ENCODE peak calls at places on chromosomes 16 and 17, in ten cellular contexts. One of them, this sample, is unnamed. For H3K27me3, the result is how much of the 10 kb centered on the place peaks cover.

GRCh38 chr17:82212331-82213250 is at the start of gene CCDC57:
- DNase-seq in mammary epithelial cell: peak
- DNase-seq in AG04450: no peak
- DNase-seq in RWPE2: peak
- DNase-seq in lower lobe of right lung: peak
- DNase-seq in tibial artery: peak
- DNase-seq in body of pancreas: peak
- DNase-seq in ascending aorta: no peak
- DNase-seq in PC-3: peak
- DNase-seq in GM06990: peak
- DNase-seq in this sample: no peak

GRCh38 chr16:11994187-11995119 is 17.9 kb downstream of the SNX29 start:
- DNase-seq in lower lobe of right lung: peak
- DNase-seq in ascending aorta: peak
- DNase-seq in body of pancreas: no peak
- DNase-seq in AG04450: no peak
- DNase-seq in GM06990: no peak
- DNase-seq in RWPE2: no peak
- DNase-seq in tibial artery: peak
- DNase-seq in mammary epithelial cell: peak
- DNase-seq in PC-3: no peak
- DNase-seq in this sample: no peak

GRCh38 chr16:75042423-75043174 is 43.8 kb downstream of the ZNRF1 start:
- DNase-seq in mammary epithelial cell: no peak
- DNase-seq in body of pancreas: no peak
- DNase-seq in lower lobe of right lung: no peak
- DNase-seq in PC-3: no peak
- DNase-seq in tibial artery: no peak
- DNase-seq in ascending aorta: no peak
- DNase-seq in RWPE2: no peak
- DNase-seq in AG04450: no peak
- DNase-seq in GM06990: no peak
- DNase-seq in this sample: no peak

GRCh38 chr17:36947922-36948716 is 635 bp upstream of the AATF start:
- DNase-seq in ascending aorta: no peak
- DNase-seq in RWPE2: no peak
- DNase-seq in lower lobe of right lung: no peak
- DNase-seq in tibial artery: no peak
- DNase-seq in GM06990: no peak
- DNase-seq in AG04450: no peak
- DNase-seq in PC-3: no peak
- DNase-seq in body of pancreas: no peak
- DNase-seq in mammary epithelial cell: no peak
- DNase-seq in this sample: no peak

GRCh38 chr17:50954641-50955121 is 88.5 kb upstream of the TOB1 start:
- DNase-seq in lower lobe of right lung: no peak
- DNase-seq in RWPE2: no peak
- DNase-seq in AG04450: no peak
- DNase-seq in ascending aorta: no peak
- DNase-seq in tibial artery: no peak
- DNase-seq in PC-3: no peak
- DNase-seq in GM06990: no peak
- DNase-seq in body of pancreas: peak
- DNase-seq in mammary epithelial cell: no peak
- DNase-seq in this sample: no peak

GRCh38 chr16:87441886-87442580 is 49.9 kb downstream of the MAP1LC3B start:
- DNase-seq in RWPE2: no peak
- DNase-seq in tibial artery: no peak
- DNase-seq in ascending aorta: no peak
- DNase-seq in PC-3: peak
- DNase-seq in GM06990: no peak
- DNase-seq in mammary epithelial cell: no peak
- DNase-seq in AG04450: no peak
- DNase-seq in body of pancreas: no peak
- DNase-seq in lower lobe of right lung: no peak
- DNase-seq in this sample: no peak

GRCh38 chr16:89115216-89115949 is 21.7 kb downstream of the ACSF3 start:
- DNase-seq in tibial artery: peak
- DNase-seq in RWPE2: peak
- DNase-seq in GM06990: peak
- DNase-seq in PC-3: no peak
- DNase-seq in body of pancreas: no peak
- DNase-seq in ascending aorta: peak
- DNase-seq in AG04450: no peak
- DNase-seq in lower lobe of right lung: peak
- DNase-seq in mammary epithelial cell: peak
- DNase-seq in this sample: no peak

GRCh38 chr17:81980752-81981239 is 3.4 kb downstream of the ASPSCR1 start:
- DNase-seq in GM06990: no peak
- DNase-seq in mammary epithelial cell: no peak
- DNase-seq in lower lobe of right lung: peak
- DNase-seq in body of pancreas: no peak
- DNase-seq in RWPE2: no peak
- DNase-seq in tibial artery: no peak
- DNase-seq in AG04450: no peak
- DNase-seq in ascending aorta: no peak
- DNase-seq in PC-3: no peak
- DNase-seq in this sample: no peak

GRCh38 chr17:76074390-76075363 is at the start of gene GALR2:
- DNase-seq in RWPE2: peak
- DNase-seq in GM06990: no peak
- DNase-seq in PC-3: no peak
- DNase-seq in body of pancreas: no peak
- DNase-seq in ascending aorta: no peak
- DNase-seq in AG04450: no peak
- DNase-seq in tibial artery: no peak
- DNase-seq in mammary epithelial cell: no peak
- DNase-seq in lower lobe of right lung: no peak
- DNase-seq in this sample: no peak

GRCh38 chr16:13390986-13391305 is 489.5 kb downstream of the SHISA9 start:
- DNase-seq in PC-3: no peak
- DNase-seq in body of pancreas: no peak
- DNase-seq in mammary epithelial cell: no peak
- DNase-seq in AG04450: no peak
- DNase-seq in tibial artery: no peak
- DNase-seq in lower lobe of right lung: no peak
- DNase-seq in ascending aorta: no peak
- DNase-seq in RWPE2: no peak
- DNase-seq in GM06990: no peak
- DNase-seq in this sample: no peak

GRCh38 chr16:10465821-10466220 is 80.0 kb downstream of the ATF7IP2 start:
- DNase-seq in lower lobe of right lung: no peak
- DNase-seq in PC-3: no peak
- DNase-seq in body of pancreas: no peak
- DNase-seq in tibial artery: no peak
- DNase-seq in mammary epithelial cell: no peak
- DNase-seq in RWPE2: no peak
- DNase-seq in AG04450: no peak
- DNase-seq in GM06990: no peak
- DNase-seq in ascending aorta: no peak
- DNase-seq in this sample: no peak

GRCh38 chr16:79192904-79193303 is 407.6 kb downstream of the MAF start:
- DNase-seq in ascending aorta: no peak
- DNase-seq in tibial artery: no peak
- DNase-seq in lower lobe of right lung: no peak
- DNase-seq in mammary epithelial cell: no peak
- DNase-seq in PC-3: no peak
- DNase-seq in GM06990: no peak
- DNase-seq in AG04450: no peak
- DNase-seq in RWPE2: no peak
- DNase-seq in body of pancreas: no peak
- DNase-seq in this sample: no peak

GRCh38 chr17:17172990-17173389 is 33.1 kb downstream of the PLD6 start:
- DNase-seq in lower lobe of right lung: no peak
- DNase-seq in GM06990: no peak
- DNase-seq in PC-3: no peak
- DNase-seq in mammary epithelial cell: no peak
- DNase-seq in body of pancreas: no peak
- DNase-seq in AG04450: no peak
- DNase-seq in ascending aorta: no peak
- DNase-seq in tibial artery: no peak
- DNase-seq in RWPE2: no peak
- DNase-seq in this sample: no peak

GRCh38 chr17:17173921-17174320 is 32.2 kb downstream of the PLD6 start:
- DNase-seq in tibial artery: no peak
- DNase-seq in mammary epithelial cell: no peak
- DNase-seq in lower lobe of right lung: no peak
- DNase-seq in AG04450: no peak
- DNase-seq in ascending aorta: no peak
- DNase-seq in body of pancreas: no peak
- DNase-seq in GM06990: no peak
- DNase-seq in RWPE2: no peak
- DNase-seq in PC-3: no peak
- DNase-seq in this sample: no peak

GRCh38 chr17:17170346-17170976 is 35.7 kb downstream of the PLD6 start:
- DNase-seq in body of pancreas: no peak
- DNase-seq in mammary epithelial cell: peak
- DNase-seq in RWPE2: no peak
- DNase-seq in PC-3: no peak
- DNase-seq in ascending aorta: no peak
- DNase-seq in GM06990: no peak
- DNase-seq in lower lobe of right lung: no peak
- DNase-seq in AG04450: no peak
- DNase-seq in tibial artery: no peak
- DNase-seq in this sample: no peak

GRCh38 chr17:17171186-17171585 is 34.9 kb downstream of the PLD6 start:
- DNase-seq in AG04450: no peak
- DNase-seq in lower lobe of right lung: no peak
- DNase-seq in mammary epithelial cell: no peak
- DNase-seq in body of pancreas: no peak
- DNase-seq in ascending aorta: no peak
- DNase-seq in PC-3: no peak
- DNase-seq in GM06990: no peak
- DNase-seq in tibial artery: no peak
- DNase-seq in RWPE2: no peak
- DNase-seq in this sample: no peak

GRCh38 chr17:17171991-17172939 is 33.9 kb downstream of the PLD6 start:
- DNase-seq in mammary epithelial cell: no peak
- DNase-seq in lower lobe of right lung: peak
- DNase-seq in GM06990: no peak
- DNase-seq in AG04450: no peak
- DNase-seq in RWPE2: no peak
- DNase-seq in tibial artery: no peak
- DNase-seq in body of pancreas: no peak
- DNase-seq in PC-3: no peak
- DNase-seq in ascending aorta: no peak
- DNase-seq in this sample: no peak
- TF ChIP-seq CTCF in mammary epithelial cell: peak
- TF ChIP-seq CTCF in lower lobe of right lung: no peak
- TF ChIP-seq CTCF in GM06990: no peak
- TF ChIP-seq CTCF in AG04450: no peak
- TF ChIP-seq CTCF in RWPE2: no peak
- TF ChIP-seq CTCF in tibial artery: no peak
- TF ChIP-seq CTCF in body of pancreas: no peak
- TF ChIP-seq CTCF in PC-3: no peak
- TF ChIP-seq CTCF in ascending aorta: no peak
- TF ChIP-seq CTCF in this sample: no peak

GRCh38 chr17:47200325-47200663 is 8.9 kb upstream of the MYL4 start:
- DNase-seq in lower lobe of right lung: no peak
- DNase-seq in body of pancreas: no peak
- DNase-seq in GM06990: no peak
- DNase-seq in tibial artery: no peak
- DNase-seq in RWPE2: no peak
- DNase-seq in AG04450: no peak
- DNase-seq in ascending aorta: no peak
- DNase-seq in PC-3: no peak
- DNase-seq in mammary epithelial cell: no peak
- DNase-seq in this sample: no peak
- H3K4me3 ChIP-seq in lower lobe of right lung: no peak
- H3K4me3 ChIP-seq in body of pancreas: no peak
- H3K4me3 ChIP-seq in GM06990: no peak
- H3K4me3 ChIP-seq in tibial artery: no peak
- H3K4me3 ChIP-seq in RWPE2: no peak
- H3K4me3 ChIP-seq in AG04450: no peak
- H3K4me3 ChIP-seq in ascending aorta: no peak
- H3K4me3 ChIP-seq in PC-3: no peak
- H3K4me3 ChIP-seq in mammary epithelial cell: no peak
- H3K4me3 ChIP-seq in this sample: no peak

DNA sequence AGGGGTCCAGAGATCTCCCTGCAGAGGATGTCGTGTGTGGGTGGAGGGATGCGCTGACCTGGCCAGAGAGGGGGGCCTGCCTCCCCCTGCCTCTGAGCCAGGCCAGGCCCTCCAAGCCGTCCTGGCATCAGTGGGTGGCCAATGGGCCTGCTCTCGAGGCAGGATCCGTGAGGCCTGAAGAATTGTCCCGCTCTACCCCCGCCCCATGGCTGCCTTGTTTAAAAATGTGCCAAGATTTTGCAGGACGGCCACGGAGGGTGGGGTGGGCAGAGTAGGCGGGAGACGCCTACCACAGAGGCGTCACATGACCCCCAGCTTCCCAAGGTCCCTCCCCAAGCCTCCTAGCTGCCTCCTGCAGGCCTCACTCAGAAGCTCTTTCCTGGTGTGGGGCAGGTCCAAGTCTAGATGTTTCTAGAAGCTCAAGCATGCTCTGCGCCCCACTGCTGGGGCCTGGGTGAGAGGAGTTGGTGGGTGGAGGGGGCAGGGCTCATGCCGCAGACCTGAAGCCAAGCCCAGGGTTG is 69.5 kb downstream of the ENGASE start:
- DNase-seq in lower lobe of right lung: no peak
- DNase-seq in body of pancreas: no peak
- DNase-seq in RWPE2: no peak
- DNase-seq in PC-3: no peak
- DNase-seq in tibial artery: no peak
- DNase-seq in mammary epithelial cell: no peak
- DNase-seq in AG04450: no peak
- DNase-seq in GM06990: no peak
- DNase-seq in ascending aorta: no peak
- DNase-seq in this sample: no peak
- H3K27me3 ChIP-seq in lower lobe of right lung: half or more
- H3K27me3 ChIP-seq in body of pancreas: under half
- H3K27me3 ChIP-seq in RWPE2: under half
- H3K27me3 ChIP-seq in PC-3: half or more
- H3K27me3 ChIP-seq in tibial artery: under half
- H3K27me3 ChIP-seq in mammary epithelial cell: under half
- H3K27me3 ChIP-seq in AG04450: under half
- H3K27me3 ChIP-seq in GM06990: under half
- H3K27me3 ChIP-seq in ascending aorta: under half
- H3K27me3 ChIP-seq in this sample: under half

GRCh38 chr16:56038564-56039098 is 152.7 kb upstream of the GNAO1 start:
- DNase-seq in AG04450: no peak
- DNase-seq in RWPE2: no peak
- DNase-seq in body of pancreas: no peak
- DNase-seq in tibial artery: no peak
- DNase-seq in lower lobe of right lung: no peak
- DNase-seq in GM06990: no peak
- DNase-seq in mammary epithelial cell: no peak
- DNase-seq in ascending aorta: no peak
- DNase-seq in PC-3: no peak
- DNase-seq in this sample: no peak

GRCh38 chr16:56042416-56042815 is 148.9 kb upstream of the GNAO1 start:
- DNase-seq in mammary epithelial cell: no peak
- DNase-seq in lower lobe of right lung: no peak
- DNase-seq in GM06990: no peak
- DNase-seq in body of pancreas: no peak
- DNase-seq in tibial artery: no peak
- DNase-seq in RWPE2: no peak
- DNase-seq in ascending aorta: no peak
- DNase-seq in PC-3: no peak
- DNase-seq in AG04450: no peak
- DNase-seq in this sample: no peak

GRCh38 chr16:56047307-56048234 is 143.7 kb upstream of the GNAO1 start:
- DNase-seq in tibial artery: no peak
- DNase-seq in mammary epithelial cell: no peak
- DNase-seq in PC-3: no peak
- DNase-seq in ascending aorta: no peak
- DNase-seq in body of pancreas: no peak
- DNase-seq in lower lobe of right lung: no peak
- DNase-seq in AG04450: no peak
- DNase-seq in GM06990: no peak
- DNase-seq in RWPE2: no peak
- DNase-seq in this sample: no peak

GRCh38 chr16:56041556-56042140 is 149.6 kb upstream of the GNAO1 start:
- DNase-seq in PC-3: peak
- DNase-seq in GM06990: peak
- DNase-seq in RWPE2: no peak
- DNase-seq in AG04450: no peak
- DNase-seq in tibial artery: no peak
- DNase-seq in mammary epithelial cell: peak
- DNase-seq in lower lobe of right lung: no peak
- DNase-seq in ascending aorta: no peak
- DNase-seq in body of pancreas: no peak
- DNase-seq in this sample: no peak
- TF ChIP-seq CTCF in PC-3: peak
- TF ChIP-seq CTCF in GM06990: peak
- TF ChIP-seq CTCF in RWPE2: peak
- TF ChIP-seq CTCF in AG04450: no peak
- TF ChIP-seq CTCF in tibial artery: peak
- TF ChIP-seq CTCF in mammary epithelial cell: peak
- TF ChIP-seq CTCF in lower lobe of right lung: peak
- TF ChIP-seq CTCF in ascending aorta: peak
- TF ChIP-seq CTCF in body of pancreas: no peak
- TF ChIP-seq CTCF in this sample: peak

This sample was measured in BJ.